ENCODE peak calls at places on chromosomes 11 and 22, in seven cellular contexts. K, F, H, T, Q, W and B are unnamed samples.

GRCh38 chr11:75476716-75477613 is 44.0 kb upstream of the KLHL35 start:
- DNase-seq in Q (no peak), F (no peak), H (no peak), K (no peak), W (no peak), T (no peak), B (no peak)

GRCh38 chr11:130487390-130488186 is 39.1 kb downstream of the ADAMTS15 start:
- DNase-seq in W (no peak), K (no peak), Q (no peak), H (no peak), F (no peak), T (no peak), B (no peak)

GRCh38 chr11:76701701-76702100 is 31.2 kb upstream of the LRRC32 start:
- DNase-seq in W (no peak), H (no peak), F (no peak), T (peak), Q (no peak), K (peak), B (peak)

GRCh38 chr11:41612415-41612814 is 153.0 kb upstream of the LRRC4C start:
- DNase-seq in F (no peak), H (no peak), W (no peak), K (no peak), T (no peak), Q (no peak), B (peak)

GRCh38 chr11:99371257-99371656 is 350.5 kb downstream of the CNTN5 start:
- DNase-seq in T (peak), H (no peak), F (no peak), K (no peak), Q (no peak), W (no peak), B (no peak)

GRCh38 chr11:31871310-31872073 is 60.4 kb upstream of the PAX6 start:
- DNase-seq in W (no peak), T (no peak), K (no peak), H (no peak), Q (no peak), F (no peak), B (no peak)

GRCh38 chr11:77047007-77047927 is 13.1 kb downstream of the B3GNT6 start:
- DNase-seq in F (peak), T (peak), H (peak), Q (peak), K (peak), W (peak), B (peak)

GRCh38 chr22:19719488-19720021 is 3.8 kb upstream of the GP1BB start:
- DNase-seq in F (no peak), Q (no peak), K (no peak), T (no peak), W (no peak), H (no peak), B (no peak)

GRCh38 chr11:130897262-130898182 is 18.8 kb downstream of the SNX19 start:
- DNase-seq in F (peak), Q (no peak), H (peak), K (peak), T (peak), W (peak), B (peak)

GRCh38 chr11:17600316-17601205 is 53.5 kb downstream of the OTOG start:
- DNase-seq in W (no peak), Q (no peak), T (no peak), F (peak), K (no peak), H (peak), B (no peak)

GRCh38 chr11:118221419-118221818 is 3.4 kb downstream of the JAML start:
- DNase-seq in Q (no peak), K (no peak), H (no peak), W (no peak), T (no peak), F (no peak), B (no peak)

GRCh38 chr11:71144010-71144409 is 108.4 kb downstream of the SHANK2 start:
- DNase-seq in W (no peak), T (no peak), H (no peak), F (no peak), K (no peak), Q (no peak), B (no peak)

GRCh38 chr11:72084076-72084475 is 3.4 kb downstream of the LRRC51 start:
- DNase-seq in W (no peak), F (no peak), H (no peak), Q (no peak), T (no peak), K (no peak), B (no peak)

GRCh38 chr11:82792822-82793569 is 59.3 kb upstream of the FAM181B start:
- DNase-seq in H (no peak), F (no peak), K (no peak), T (no peak), Q (no peak), W (no peak), B (no peak)

GRCh38 chr11:76243157-76243556 is 36.9 kb upstream of the WNT11 start:
- DNase-seq in Q (no peak), T (no peak), W (no peak), F (no peak), H (no peak), K (no peak), B (no peak)

GRCh38 chr11:19349340-19350025 is 108.7 kb upstream of the E2F8 start:
- DNase-seq in F (no peak), Q (no peak), W (no peak), K (peak), T (no peak), H (no peak), B (no peak)

GRCh38 chr22:20566420-20567260 is 59.2 kb downstream of the MED15 start:
- DNase-seq in K (peak), W (peak), T (peak), F (no peak), Q (no peak), H (peak), B (peak)

GRCh38 chr22:46848227-46848626 is 85.8 kb downstream of the TBC1D22A start:
- DNase-seq in W (no peak), H (no peak), Q (no peak), T (peak), F (no peak), K (no peak), B (no peak)

GRCh38 chr11:17343907-17344306 is 7.7 kb upstream of the NCR3LG1 start:
- DNase-seq in F (no peak), H (no peak), Q (no peak), K (peak), W (peak), T (peak), B (peak)

GRCh38 chr11:287821-288327 is 1.1 kb upstream of the PGGHG start:
- DNase-seq in W (no peak), Q (no peak), F (no peak), H (peak), T (no peak), K (no peak), B (no peak)

GRCh38 chr11:36362902-36363301 is 66.8 kb downstream of the PRR5L start:
- DNase-seq in Q (no peak), H (no peak), T (peak), W (peak), K (peak), F (no peak), B (peak)

GRCh38 chr22:23824476-23825245 is 14.1 kb downstream of the DERL3 start:
- DNase-seq in W (no peak), K (no peak), F (no peak), Q (no peak), T (no peak), H (peak), B (no peak)

GRCh38 chr11:119691020-119691666 is 37.9 kb downstream of the NECTIN1 start:
- DNase-seq in T (no peak), W (no peak), H (no peak), F (no peak), Q (no peak), K (no peak), B (no peak)

GRCh38 chr22:45263790-45264269 is 20.9 kb upstream of the UPK3A start:
- DNase-seq in H (peak), K (peak), F (peak), T (peak), Q (peak), W (peak), B (peak)
- TF ChIP-seq CTCF in H (peak), K (peak), F (peak), T (peak), Q (peak), W (peak), B (peak)

GRCh38 chr11:69049490-69049867 is 747 bp downstream of the TPCN2 start:
- DNase-seq in F (no peak), T (no peak), K (no peak), W (no peak), H (no peak), Q (no peak), B (no peak)

GRCh38 chr11:69052343-69053168 is 3.8 kb downstream of the TPCN2 start:
- DNase-seq in T (no peak), W (no peak), Q (no peak), H (no peak), F (no peak), K (no peak), B (no peak)

GRCh38 chr11:69048718-69049489 is at the start of gene TPCN2:
- DNase-seq in H (peak), Q (peak), W (peak), T (peak), K (peak), F (peak), B (peak)

GRCh38 chr11:69051381-69052342 is 2.9 kb downstream of the TPCN2 start:
- DNase-seq in Q (no peak), W (no peak), F (no peak), T (no peak), K (no peak), H (peak), B (no peak)

GRCh38 chr11:69050592-69051380 is 2.1 kb downstream of the TPCN2 start:
- DNase-seq in K (no peak), Q (no peak), H (peak), T (no peak), F (no peak), W (no peak), B (no peak)
- H3K4me3 ChIP-seq in K (no peak), Q (no peak), H (peak), T (no peak), F (no peak), W (no peak), B (no peak)

DNA sequence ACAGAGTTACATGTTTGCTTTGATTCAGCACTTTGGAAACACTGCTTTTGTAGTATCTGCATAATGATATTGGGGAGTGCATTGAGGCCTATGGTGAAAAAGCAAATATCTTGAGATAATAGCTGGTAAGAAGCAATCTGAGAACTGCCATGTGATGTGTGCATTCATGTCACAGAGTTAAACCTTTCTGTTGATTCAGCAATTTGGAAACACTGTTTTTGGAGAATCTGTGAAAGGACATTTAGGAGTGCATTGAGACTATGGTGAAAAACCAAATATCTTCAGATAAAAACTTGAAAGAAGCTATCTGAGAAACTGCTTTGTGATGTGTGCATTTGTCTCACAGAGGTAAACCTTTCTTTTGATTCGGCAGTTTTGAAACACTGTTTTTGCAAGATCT is 346.8 kb downstream of the OR4C45 start:
- DNase-seq in T (no peak), F (no peak), H (no peak), K (no peak), Q (no peak), W (no peak), B (no peak)
- TF ChIP-seq CTCF in T (no peak), F (no peak), H (no peak), K (no peak), Q (no peak), W (no peak), B (no peak)

GRCh38 chr11:103798456-103798855 is 238.0 kb upstream of the DDI1 start:
- DNase-seq in Q (no peak), T (peak), W (no peak), H (no peak), K (no peak), F (no peak), B (no peak)

GRCh38 chr11:103798029-103798428 is 238.4 kb upstream of the DDI1 start:
- DNase-seq in F (no peak), K (peak), Q (peak), T (peak), H (no peak), W (peak), B (peak)

GRCh38 chr11:103803062-103803461 is 233.4 kb upstream of the DDI1 start:
- DNase-seq in F (no peak), H (no peak), Q (no peak), T (peak), K (peak), W (peak), B (peak)

GRCh38 chr11:103805688-103806009 is 230.8 kb upstream of the DDI1 start:
- DNase-seq in Q (no peak), T (no peak), H (no peak), F (no peak), K (no peak), W (no peak), B (no peak)

DNA sequence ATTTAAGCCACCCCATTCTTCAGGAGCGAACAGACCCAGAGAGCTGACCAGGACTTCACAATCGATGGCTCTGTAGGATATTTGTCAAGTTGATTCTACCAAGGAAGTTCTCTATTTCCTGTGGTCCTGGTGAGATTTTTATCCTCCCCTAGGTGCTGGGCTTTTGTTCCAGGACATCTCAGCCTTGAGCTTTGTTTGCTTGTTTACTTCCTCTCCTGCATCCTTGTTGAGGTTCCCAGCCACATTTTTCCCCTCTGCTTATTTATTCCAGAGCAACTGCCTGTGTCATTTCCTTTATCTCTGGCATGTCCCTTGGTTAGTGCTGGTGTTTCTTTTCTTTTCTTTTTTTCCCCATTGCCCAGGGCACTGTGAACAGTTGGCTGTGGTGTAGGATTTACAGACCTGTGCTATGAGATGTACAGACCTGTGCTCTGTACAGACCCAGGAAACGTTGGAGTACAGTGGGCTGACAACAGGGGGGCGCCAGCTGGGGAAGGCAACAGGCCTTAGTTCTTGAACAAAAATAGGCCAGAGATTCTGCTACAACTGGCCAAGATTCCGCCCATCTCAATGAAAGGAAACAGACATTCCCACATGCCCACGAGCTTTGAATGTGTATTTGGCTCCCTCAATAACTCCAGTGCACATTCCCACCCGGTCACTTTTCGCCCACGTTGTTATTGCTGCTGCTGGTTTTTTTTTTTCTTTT is 235.9 kb upstream of the DDI1 start:
- DNase-seq in K (peak), H (no peak), F (peak), Q (no peak), T (no peak), W (no peak), B (peak)
- H3K4me3 ChIP-seq in K (no peak), H (no peak), F (no peak), Q (no peak), T (no peak), W (no peak), B (no peak)

DNA sequence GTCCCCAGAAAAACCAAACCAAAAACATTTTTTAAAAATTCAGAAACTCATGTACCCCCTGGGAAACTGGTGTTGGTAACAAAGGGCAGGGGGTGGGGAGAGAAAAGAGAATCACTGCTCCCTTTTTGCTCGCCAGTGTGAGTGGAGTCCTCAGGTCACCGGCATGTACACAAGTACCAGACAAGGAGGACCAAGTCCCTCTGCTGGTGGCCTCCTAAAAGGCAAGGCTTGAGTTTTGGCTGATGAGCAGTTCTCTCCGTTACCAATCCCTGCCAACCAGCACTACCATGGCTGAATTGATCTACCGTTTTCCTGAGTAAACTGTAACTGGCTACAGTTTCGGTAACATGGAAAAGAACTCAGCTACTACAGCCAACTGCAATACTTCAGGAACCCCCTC is 22.0 kb downstream of the APOL5 start:
- DNase-seq in T (no peak), K (no peak), H (no peak), F (no peak), Q (no peak), W (no peak), B (no peak)
- TF ChIP-seq CTCF in T (peak), K (peak), H (peak), F (peak), Q (peak), W (peak), B (peak)

GRCh38 chr11:65524010-65524746 is 705 bp upstream of the SCYL1 start:
- DNase-seq in T (no peak), H (peak), Q (no peak), K (no peak), F (peak), W (no peak), B (no peak)
- H3K4me3 ChIP-seq in T (peak), H (peak), Q (peak), K (peak), F (no peak), W (no peak), B (peak)

GRCh38 chr11:101436511-101437142 is 147.2 kb downstream of the TRPC6 start:
- DNase-seq in Q (no peak), H (no peak), W (no peak), T (peak), K (peak), F (peak), B (peak)
- TF ChIP-seq CTCF in Q (peak), H (peak), W (peak), T (peak), K (peak), F (peak), B (peak)

GRCh38 chr11:86438685-86439084 is 64.0 kb downstream of the CCDC81 start:
- DNase-seq in F (no peak), K (peak), T (peak), H (no peak), Q (no peak), W (no peak), B (peak)
- H3K4me3 ChIP-seq in F (no peak), K (no peak), T (no peak), H (no peak), Q (no peak), W (no peak), B (no peak)

GRCh38 chr11:134626032-134626431 is 214.0 kb upstream of the B3GAT1 start:
- DNase-seq in K (no peak), F (no peak), T (no peak), Q (no peak), W (no peak), H (no peak), B (no peak)
- TF ChIP-seq CTCF in K (no peak), F (no peak), T (no peak), Q (no peak), W (no peak), H (no peak), B (no peak)